ENCODE peak calls at places on chromosome 11, in ten cellular contexts. W, P, Q, Z, X, K, T, E, B and A are unnamed samples.

GRCh38 chr11:9759519-9760179 is 95.8 kb downstream of the SWAP70 start:
- DNase-seq in W (peak; percentile 100), P (no peak), Q (peak; percentile 6), Z (peak; percentile 93), X (peak; percentile 79), K (peak; percentile 87), T (peak; percentile 94), E (peak; percentile 54), B (peak; percentile 78), A (peak; percentile 60)

GRCh38 chr11:16816358-16817270 is 78.2 kb downstream of the C11orf58 start:
- DNase-seq in W (no peak), P (no peak), Q (no peak), Z (no peak), X (no peak), K (no peak), T (no peak), E (no peak), B (no peak), A (no peak)

GRCh38 chr11:115151010-115151409 is 353.2 kb downstream of the CADM1 start:
- DNase-seq in W (no peak), P (no peak), Q (no peak), Z (no peak), X (no peak), K (no peak), T (no peak), E (no peak), B (no peak), A (no peak)

GRCh38 chr11:45511566-45511965 is 153.9 kb downstream of the CHST1 start:
- DNase-seq in W (no peak), P (no peak), Q (no peak), Z (no peak), X (no peak), K (no peak), T (no peak), E (peak; percentile 53), B (no peak), A (no peak)

GRCh38 chr11:69718147-69718546 is 14.3 kb upstream of the FGF19 start:
- DNase-seq in W (no peak), P (peak; percentile 80), Q (no peak), Z (peak; percentile 60), X (no peak), K (no peak), T (no peak), E (peak; percentile 94), B (no peak), A (no peak)

GRCh38 chr11:73784080-73784634 is 3.5 kb upstream of the MRPL48 start:
- DNase-seq in W (no peak), P (no peak), Q (no peak), Z (no peak), X (no peak), K (no peak), T (no peak), E (no peak), B (no peak), A (no peak)

GRCh38 chr11:108562746-108563581 is 30.6 kb downstream of the EXPH5 start:
- DNase-seq in W (peak; percentile 31), P (no peak), Q (no peak), Z (no peak), X (no peak), K (no peak), T (no peak), E (no peak), B (no peak), A (no peak)

GRCh38 chr11:102479733-102480132 is 27.2 kb upstream of the TMEM123 start:
- DNase-seq in W (no peak), P (no peak), Q (no peak), Z (no peak), X (no peak), K (no peak), T (no peak), E (no peak), B (no peak), A (no peak)

GRCh38 chr11:11583801-11584445 is 37.9 kb downstream of the GALNT18 start:
- DNase-seq in W (peak; percentile 53), P (no peak), Q (no peak), Z (no peak), X (no peak), K (no peak), T (no peak), E (no peak), B (no peak), A (no peak)

GRCh38 chr11:11586465-11586864 is 35.3 kb downstream of the GALNT18 start:
- DNase-seq in W (no peak), P (no peak), Q (no peak), Z (no peak), X (no peak), K (no peak), T (no peak), E (no peak), B (no peak), A (no peak)

GRCh38 chr11:11587122-11587521 is 34.7 kb downstream of the GALNT18 start:
- DNase-seq in W (peak; percentile 41), P (no peak), Q (no peak), Z (no peak), X (no peak), K (no peak), T (no peak), E (no peak), B (no peak), A (no peak)

GRCh38 chr11:11584446-11584810 is 37.4 kb downstream of the GALNT18 start:
- DNase-seq in W (peak; percentile 95), P (no peak), Q (no peak), Z (peak; percentile 82), X (no peak), K (no peak), T (no peak), E (no peak), B (no peak), A (no peak)

DNA sequence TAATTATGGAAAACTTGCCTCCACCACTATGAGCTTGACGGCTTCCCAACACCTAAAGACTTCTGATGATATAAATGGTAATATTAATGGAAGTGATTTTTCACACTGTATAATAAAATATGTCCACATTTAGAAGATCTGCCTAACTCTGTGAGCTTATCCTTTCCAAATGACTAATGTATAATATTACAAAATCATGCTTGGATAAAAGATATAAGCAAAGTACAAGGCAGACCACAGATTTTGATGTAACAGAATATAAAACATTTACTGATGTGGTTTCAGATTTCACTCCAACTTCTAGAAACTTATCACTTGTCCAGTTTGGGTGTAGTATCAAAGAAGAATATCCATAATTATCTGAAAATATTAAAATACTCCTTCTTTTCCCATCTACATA is 36.9 kb downstream of the GALNT18 start:
- DNase-seq in W (peak; percentile 23), P (no peak), Q (no peak), Z (no peak), X (no peak), K (no peak), T (no peak), E (no peak), B (no peak), A (no peak)
- H3K27ac ChIP-seq in W (no peak overlapping the region), P (no peak overlapping the region), Q (no peak overlapping the region), Z (peak overlapping the region; percentile 81), X (no peak overlapping the region), K (no peak overlapping the region), T (peak overlapping the region; percentile 47), E (no peak overlapping the region), B (no peak overlapping the region), A (no peak overlapping the region)

GRCh38 chr11:85889676-85890579 is 34.7 kb downstream of the CCDC83 start:
- DNase-seq in W (peak; percentile 91), P (no peak), Q (no peak), Z (peak; percentile 53), X (no peak), K (no peak), T (no peak), E (no peak), B (no peak), A (no peak)
- H3K27ac ChIP-seq in W (no peak overlapping the region), P (no peak overlapping the region), Q (no peak overlapping the region), Z (peak overlapping the region; percentile 67), X (no peak overlapping the region), K (no peak overlapping the region), T (no peak overlapping the region), E (no peak overlapping the region), B (no peak overlapping the region), A (no peak overlapping the region)

GRCh38 chr11:1257916-1258315 is 35.0 kb downstream of the MUC5B start:
- DNase-seq in W (no peak), P (no peak), Q (no peak), Z (no peak), X (no peak), K (no peak), T (no peak), E (no peak), B (no peak), A (no peak)

GRCh38 chr11:1254733-1255132 is 31.9 kb downstream of the MUC5B start:
- DNase-seq in W (no peak), P (no peak), Q (no peak), Z (no peak), X (no peak), K (no peak), T (no peak), E (no peak), B (no peak), A (no peak)

GRCh38 chr11:1255151-1255550 is 32.3 kb downstream of the MUC5B start:
- DNase-seq in W (no peak), P (no peak), Q (no peak), Z (no peak), X (no peak), K (no peak), T (no peak), E (no peak), B (no peak), A (no peak)

GRCh38 chr11:1257366-1257765 is 34.5 kb downstream of the MUC5B start:
- DNase-seq in W (no peak), P (no peak), Q (no peak), Z (no peak), X (no peak), K (no peak), T (no peak), E (no peak), B (no peak), A (no peak)

DNA sequence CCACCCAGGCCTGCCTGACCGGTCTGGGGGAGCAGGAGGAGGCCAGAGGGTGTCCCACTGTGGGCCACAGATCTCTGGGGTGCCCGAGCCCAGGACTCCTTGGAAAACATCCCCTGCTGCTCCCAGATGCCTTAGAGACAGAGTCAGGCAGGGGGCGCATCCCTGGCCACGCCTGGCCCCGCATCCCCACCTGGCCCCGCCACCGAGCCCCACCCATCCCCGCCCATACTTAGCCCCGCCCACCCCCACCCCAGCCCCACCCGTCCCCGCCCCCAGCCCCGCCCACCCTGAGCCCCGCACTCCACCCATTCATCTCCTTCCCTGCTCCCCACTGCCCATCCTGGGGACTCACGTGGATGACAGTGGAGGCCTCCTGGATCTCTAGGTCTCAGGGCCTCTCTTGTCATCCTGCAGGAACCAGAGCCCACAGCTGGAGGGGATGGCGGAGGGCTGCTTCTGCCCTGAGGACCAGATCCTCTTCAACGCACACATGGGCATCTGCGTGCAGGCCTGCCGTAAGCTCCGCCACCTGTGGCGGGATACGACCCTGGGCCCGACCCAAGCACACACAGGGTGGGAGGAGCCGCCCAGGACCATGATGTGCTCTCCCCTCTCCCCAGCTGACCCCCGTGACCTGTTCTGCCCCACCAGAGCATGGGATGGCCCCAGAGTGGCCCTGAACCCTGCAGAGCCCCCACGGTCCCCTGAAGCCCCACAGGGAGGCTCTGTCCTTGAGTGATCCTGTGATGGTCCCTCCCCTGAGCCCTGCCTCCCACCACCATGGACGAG is 33.6 kb downstream of the MUC5B start:
- DNase-seq in W (no peak), P (no peak), Q (no peak), Z (no peak), X (no peak), K (no peak), T (no peak), E (no peak), B (no peak), A (no peak)
- H3K27ac ChIP-seq in W (no peak overlapping the region), P (no peak overlapping the region), Q (no peak overlapping the region), Z (no peak overlapping the region), X (no peak overlapping the region), K (no peak overlapping the region), T (no peak overlapping the region), E (no peak overlapping the region), B (no peak overlapping the region), A (no peak overlapping the region)

GRCh38 chr11:46918778-46919513 is 596 bp upstream of the LRP4 start:
- DNase-seq in W (no peak), P (no peak), Q (no peak), Z (no peak), X (no peak), K (no peak), T (no peak), E (peak; percentile 79), B (no peak), A (no peak)
- H3K27ac ChIP-seq in W (no peak overlapping the region), P (no peak overlapping the region), Q (no peak overlapping the region), Z (peak overlapping the region; percentile 85), X (peak overlapping the region; percentile 31), K (no peak overlapping the region), T (peak overlapping the region; percentile 74), E (peak overlapping the region; percentile 84), B (no peak overlapping the region), A (peak overlapping the region; percentile 76)